ENCODE peak calls at places on chromosomes 13 and 19, in four cellular contexts. D is neural progenitor cell, O is K562, R is PC-3. X is an unnamed sample. For H3K4me1, the result is how much of the 10 kb centered on the place peaks cover.

GRCh38 chr13:87153371-87153770 is 517.8 kb upstream of the SLITRK5 start:
- DNase-seq in D (no peak), O (no peak), R (no peak), X (no peak)

GRCh38 chr19:10070730-10071446 is 15.2 kb upstream of the SHFL start:
- DNase-seq in D (peak), O (peak), R (no peak), X (no peak)

GRCh38 chr13:93549326-93549855 is 322.8 kb downstream of the GPC6 start:
- DNase-seq in D (no peak), O (no peak), R (no peak), X (no peak)

GRCh38 chr19:49086296-49086695 is 1.0 kb downstream of the SNRNP70 start:
- DNase-seq in D (no peak), O (no peak), R (no peak), X (no peak)

GRCh38 chr13:49319555-49320350 is 72.0 kb downstream of the CDADC1 start:
- DNase-seq in D (no peak), O (no peak), R (no peak), X (no peak)

GRCh38 chr13:107716241-107716640 is 499.1 kb downstream of the LIG4 start:
- DNase-seq in D (no peak), O (no peak), R (no peak), X (no peak)

GRCh38 chr13:43085545-43085944 is 62.2 kb downstream of the DNAJC15 start:
- DNase-seq in D (no peak), O (peak), R (peak), X (no peak)

GRCh38 chr13:23021921-23022320 is 158.9 kb upstream of the SGCG start:
- DNase-seq in D (no peak), O (no peak), R (no peak), X (no peak)

GRCh38 chr13:25132984-25133383 is 37.0 kb downstream of the PABPC3 start:
- DNase-seq in D (no peak), O (no peak), R (no peak), X (no peak)

GRCh38 chr13:111614613-111615012 is 294.2 kb downstream of the TEX29 start:
- DNase-seq in D (no peak), O (no peak), R (no peak), X (no peak)

GRCh38 chr13:30143671-30144400 is 163.5 kb downstream of the KATNAL1 start:
- DNase-seq in D (no peak), O (no peak), R (no peak), X (no peak)

GRCh38 chr13:80363890-80364503 is 23.1 kb upstream of the SPRY2 start:
- DNase-seq in D (peak), O (peak), R (peak), X (no peak)

GRCh38 chr13:110799246-110800236 is 86.0 kb downstream of the ING1 start:
- DNase-seq in D (no peak), O (no peak), R (no peak), X (peak)

GRCh38 chr13:105918842-105919741 is 616.4 kb downstream of the EFNB2 start:
- DNase-seq in D (no peak), O (no peak), R (peak), X (peak)

GRCh38 chr19:54168174-54168917 is 4.6 kb downstream of the TMC4 start:
- DNase-seq in D (peak), O (peak), R (peak), X (peak)

GRCh38 chr19:46381746-46382345 is 31.5 kb downstream of the CCDC8 start:
- DNase-seq in D (no peak), O (no peak), R (no peak), X (no peak)

GRCh38 chr19:3984908-3985642 is at the start of gene EEF2:
- DNase-seq in D (peak), O (peak), R (peak), X (peak)

GRCh38 chr19:33512021-33512420 is 9.6 kb downstream of the PEPD start:
- DNase-seq in D (no peak), O (no peak), R (no peak), X (no peak)

GRCh38 chr13:25167775-25168174 is 4.3 kb downstream of the AMER2 start:
- DNase-seq in D (no peak), O (no peak), R (no peak), X (no peak)

GRCh38 chr19:3593156-3593555 is 7.9 kb downstream of the GIPC3 start:
- DNase-seq in D (peak), O (no peak), R (no peak), X (no peak)

GRCh38 chr19:2863818-2864217 is 3.3 kb upstream of the ZNF556 start:
- DNase-seq in D (no peak), O (no peak), R (no peak), X (no peak)

GRCh38 chr13:32475403-32475802 is 47.5 kb upstream of the N4BP2L1 start:
- DNase-seq in D (peak), O (peak), R (no peak), X (no peak)

GRCh38 chr13:24630121-24630520 is 50.1 kb upstream of the ATP12A start:
- DNase-seq in D (no peak), O (no peak), R (no peak), X (no peak)

GRCh38 chr13:114095486-114095885 is 36.9 kb downstream of the RASA3 start:
- DNase-seq in D (no peak), O (no peak), R (no peak), X (no peak)

GRCh38 chr19:42433503-42434260 is 6.5 kb upstream of the LIPE start:
- DNase-seq in D (peak), O (peak), R (peak), X (peak)

GRCh38 chr19:23415561-23416191 is 20.4 kb upstream of the ZNF91 start:
- DNase-seq in D (peak), O (no peak), R (no peak), X (peak)

GRCh38 chr19:18219911-18220631 is 6.2 kb downstream of the PDE4C start:
- DNase-seq in D (no peak), O (no peak), R (no peak), X (no peak)

GRCh38 chr19:18216789-18217188 is 9.4 kb downstream of the PDE4C start:
- DNase-seq in D (no peak), O (no peak), R (no peak), X (no peak)

GRCh38 chr19:18218159-18218558 is 8.1 kb downstream of the PDE4C start:
- DNase-seq in D (no peak), O (no peak), R (no peak), X (no peak)

GRCh38 chr19:18220632-18221275 is 5.5 kb downstream of the PDE4C start:
- DNase-seq in D (peak), O (peak), R (no peak), X (no peak)

GRCh38 chr19:18218600-18218999 is 7.6 kb downstream of the PDE4C start:
- DNase-seq in D (no peak), O (no peak), R (no peak), X (no peak)
- H3K4me1 ChIP-seq in D (under half), O (under half), R (under half), X (under half)

GRCh38 chr13:74398599-74398998 is 264.4 kb upstream of the KLF12 start:
- DNase-seq in D (no peak), O (no peak), R (no peak), X (no peak)
- TF ChIP-seq EZH2 in D (no peak), O (no peak), R (no peak), X (no peak)

GRCh38 chr13:66207610-66208009 is 1022.5 kb downstream of the PCDH9 start:
- DNase-seq in D (no peak), O (no peak), R (no peak), X (no peak)
- TF ChIP-seq CTCF in D (no peak), O (no peak), R (no peak), X (no peak)

GRCh38 chr13:41006951-41007350 is 12.2 kb downstream of the ELF1 start:
- DNase-seq in D (no peak), O (peak), R (no peak), X (no peak)

GRCh38 chr13:41006296-41006695 is 12.8 kb downstream of the ELF1 start:
- DNase-seq in D (no peak), O (peak), R (no peak), X (no peak)

GRCh38 chr13:41005709-41006108 is 13.4 kb downstream of the ELF1 start:
- DNase-seq in D (no peak), O (no peak), R (peak), X (no peak)

GRCh38 chr13:41007359-41008118 is 11.6 kb downstream of the ELF1 start:
- DNase-seq in D (peak), O (peak), R (peak), X (no peak)

GRCh38 chr13:41008349-41008980 is 10.7 kb downstream of the ELF1 start:
- DNase-seq in D (no peak), O (no peak), R (peak), X (no peak)
- H3K4me1 ChIP-seq in D (under half), O (under half), R (under half), X (half or more)

DNA sequence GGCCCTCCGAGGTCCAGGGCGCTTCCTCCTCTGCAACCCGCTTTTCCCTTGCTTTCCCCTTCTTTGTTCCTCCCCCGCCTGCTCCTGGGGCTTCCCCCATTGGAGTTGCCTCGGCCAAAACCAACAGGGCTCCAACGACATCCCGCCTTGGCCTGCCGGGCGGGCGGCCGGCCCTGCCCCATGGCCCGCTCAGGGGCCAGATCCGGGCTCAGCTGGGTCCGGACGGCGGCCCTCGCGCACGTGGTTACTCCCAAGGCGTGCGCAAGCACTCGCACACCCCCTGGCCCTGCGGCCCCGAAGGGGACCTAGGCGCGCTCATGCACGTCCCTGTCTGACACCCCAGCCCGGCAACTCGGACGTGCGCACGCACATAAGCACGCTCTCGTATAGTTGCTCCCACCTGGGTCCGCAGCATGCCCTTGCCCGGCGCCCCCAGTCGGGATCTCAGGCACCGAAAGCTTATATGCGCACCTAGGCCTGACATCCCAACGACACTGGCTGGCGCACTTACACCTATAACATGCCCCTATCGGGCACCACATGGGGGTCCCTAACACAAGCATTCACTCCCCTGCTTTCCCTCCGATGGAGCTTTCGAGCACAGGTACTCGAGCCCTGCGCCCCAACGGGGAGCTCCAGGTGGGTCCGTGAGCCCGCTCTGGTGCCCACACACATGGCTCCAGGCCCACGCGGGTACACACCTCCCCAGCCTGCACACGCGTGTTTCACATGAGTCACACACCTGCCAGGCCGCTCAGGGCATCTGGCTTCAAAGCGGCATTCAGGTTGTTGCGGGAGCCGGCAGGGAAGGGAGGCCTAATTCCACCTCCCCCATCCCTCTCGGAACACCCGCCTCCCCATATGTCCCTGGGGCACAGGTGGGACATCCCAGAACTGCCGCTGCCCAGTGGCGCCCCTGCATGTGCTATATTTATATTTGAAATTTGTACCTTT is 15.0 kb downstream of the NFIX start:
- DNase-seq in D (no peak), O (no peak), R (no peak), X (no peak)
- TF ChIP-seq EZH2 in D (peak), O (no peak), R (no peak), X (no peak)